ENCODE peak calls at places on chromosomes 2 and 18, in nine cellular contexts. W, S, M, L, B, Z, D, K and F are unnamed samples.

GRCh38 chr2:133452146-133452545 is 116.1 kb downstream of the NCKAP5 start:
- DNase-seq in D (no peak), M (no peak), L (no peak), K (no peak), W (no peak), B (no peak), Z (no peak), S (no peak), F (no peak)

GRCh38 chr2:214393796-214394195 is 17.1 kb upstream of the VWC2L start:
- DNase-seq in Z (no peak), W (no peak), M (no peak), K (no peak), S (no peak), L (no peak), B (no peak), D (no peak), F (no peak)

GRCh38 chr2:50719837-50720694 is 311.9 kb downstream of the NRXN1 start:
- DNase-seq in S (no peak), L (no peak), W (no peak), D (no peak), M (no peak), B (no peak), Z (no peak), K (no peak), F (no peak)

GRCh38 chr2:235951980-235952379 is 216.2 kb downstream of the GBX2 start:
- DNase-seq in S (peak; percentile 28), B (no peak), D (no peak), Z (no peak), W (no peak), M (no peak), K (no peak), L (no peak), F (peak; percentile 14)

GRCh38 chr18:11951390-11951851 is 29.9 kb upstream of the IMPA2 start:
- DNase-seq in W (no peak), D (no peak), Z (no peak), B (no peak), L (peak; percentile 30), M (no peak), K (no peak), S (no peak), F (no peak)

GRCh38 chr2:59691518-59692190 is 861.8 kb downstream of the BCL11A start:
- DNase-seq in K (no peak), Z (no peak), L (no peak), D (no peak), W (no peak), M (no peak), B (no peak), S (no peak), F (no peak)

GRCh38 chr2:100321881-100322820 is at the start of gene LONRF2:
- DNase-seq in W (no peak), D (peak; percentile 39), L (peak; percentile 58), B (no peak), S (no peak), Z (peak; percentile 57), K (no peak), M (no peak), F (no peak)

GRCh38 chr2:219245899-219246230 is 586 bp downstream of the STK16 start:
- DNase-seq in M (peak; percentile 46), D (no peak), L (peak; percentile 34), W (no peak), B (no peak), K (no peak), S (no peak), Z (no peak), F (no peak)

GRCh38 chr2:69989017-69989416 is 27.6 kb upstream of the ASPRV1 start:
- DNase-seq in W (no peak), S (no peak), B (no peak), M (peak; percentile 56), K (peak; percentile 38), D (no peak), Z (no peak), L (no peak), F (no peak)

GRCh38 chr2:8636041-8636491 is 45.8 kb upstream of the ID2 start:
- DNase-seq in B (no peak), W (no peak), Z (no peak), S (no peak), M (no peak), D (no peak), K (no peak), L (no peak), F (no peak)

GRCh38 chr2:237581751-237582746 is 8.5 kb downstream of the RAB17 start:
- DNase-seq in L (peak; percentile 64), S (peak; percentile 65), K (peak; percentile 87), W (no peak), M (no peak), Z (peak; percentile 75), B (peak; percentile 52), D (peak; percentile 81), F (no peak)

GRCh38 chr2:25677877-25678276 is 4.5 kb upstream of the DTNB start:
- DNase-seq in D (no peak), L (no peak), W (no peak), S (no peak), B (no peak), Z (no peak), M (no peak), K (no peak), F (no peak)

GRCh38 chr2:23925702-23926288 is 1.1 kb downstream of the ATAD2B start:
- DNase-seq in B (peak; percentile 68), M (peak; percentile 75), Z (peak; percentile 53), D (peak; percentile 25), L (peak; percentile 67), S (peak; percentile 58), K (peak; percentile 84), W (no peak), F (no peak)

GRCh38 chr2:70094978-70095832 is 7.9 kb downstream of the PCBP1 start:
- DNase-seq in W (no peak), L (no peak), S (no peak), K (peak; percentile 91), M (peak; percentile 63), D (peak; percentile 32), B (peak; percentile 93), Z (peak; percentile 81), F (no peak)

GRCh38 chr2:128949360-128949759 is 630.7 kb upstream of the HS6ST1 start:
- DNase-seq in M (no peak), L (no peak), B (peak; percentile 85), D (no peak), W (no peak), S (no peak), Z (no peak), K (no peak), F (no peak)

GRCh38 chr18:25229080-25229479 is 122.9 kb downstream of the ZNF521 start:
- DNase-seq in K (no peak), B (no peak), S (peak; percentile 41), D (no peak), L (peak; percentile 34), W (no peak), Z (peak; percentile 55), M (no peak), F (peak; percentile 58)

GRCh38 chr2:173752152-173752551 is 213.0 kb downstream of the SP3 start:
- DNase-seq in K (no peak), Z (no peak), W (no peak), B (no peak), L (no peak), S (no peak), D (no peak), M (no peak), F (no peak)

GRCh38 chr2:47061989-47062678 is 93.0 kb downstream of the STPG4 start:
- DNase-seq in W (no peak), L (no peak), S (no peak), Z (no peak), D (no peak), M (no peak), K (no peak), B (no peak), F (no peak)

GRCh38 chr2:110873056-110873502 is 140.7 kb downstream of the ACOXL start:
- DNase-seq in S (no peak), Z (no peak), K (no peak), M (no peak), D (no peak), W (no peak), B (peak; percentile 42), L (no peak), F (no peak)

GRCh38 chr2:110871637-110872036 is 139.3 kb downstream of the ACOXL start:
- DNase-seq in W (no peak), M (no peak), S (no peak), D (no peak), B (no peak), K (no peak), L (no peak), Z (no peak), F (no peak)

GRCh38 chr2:110870545-110870944 is 138.2 kb downstream of the ACOXL start:
- DNase-seq in W (no peak), D (no peak), L (no peak), K (no peak), M (no peak), Z (no peak), B (no peak), S (no peak), F (no peak)

GRCh38 chr2:110873597-110874525 is 141.5 kb downstream of the ACOXL start:
- DNase-seq in S (no peak), Z (no peak), L (no peak), W (no peak), D (no peak), M (no peak), B (no peak), K (no peak), F (no peak)

DNA sequence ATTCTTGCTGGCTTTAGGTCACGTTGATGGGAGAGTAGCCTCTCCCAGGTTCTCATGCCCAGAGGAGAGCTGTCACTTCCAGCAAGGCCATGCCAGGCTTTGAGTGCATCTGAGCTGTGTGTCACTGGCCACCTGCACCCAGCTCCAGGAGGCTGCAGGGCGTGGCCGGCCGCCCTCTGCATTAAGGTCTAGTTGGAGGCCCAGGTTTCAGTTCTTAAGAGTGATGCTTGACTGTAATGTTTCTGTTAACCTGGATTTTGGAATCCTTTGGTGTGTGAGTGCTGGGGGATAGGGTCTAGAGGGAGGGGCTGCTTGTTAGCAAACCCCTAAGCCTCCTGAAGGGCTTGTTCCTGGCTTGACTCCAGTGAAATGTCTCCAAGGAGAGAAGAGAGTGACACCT is 140.1 kb downstream of the ACOXL start:
- DNase-seq in W (no peak), D (no peak), B (no peak), M (no peak), L (no peak), S (no peak), K (no peak), Z (no peak), F (no peak)
- H3K36me3 ChIP-seq in W (no peaks in the 10 kb centered on the region), D (no peaks in the 10 kb centered on the region), B (no peaks in the 10 kb centered on the region), M (no peaks in the 10 kb centered on the region), L (no peaks in the 10 kb centered on the region), S (no peaks in the 10 kb centered on the region), K (no peaks in the 10 kb centered on the region), Z (no peaks in the 10 kb centered on the region), F (no peaks in the 10 kb centered on the region)

GRCh38 chr18:13100942-13101658 is 109.9 kb downstream of the CEP192 start:
- DNase-seq in B (no peak), S (no peak), Z (no peak), D (no peak), M (no peak), L (no peak), K (no peak), W (no peak), F (no peak)
- H3K36me3 ChIP-seq in B (peaks cover 18% of the 10 kb centered on the region), S (peaks cover 32% of the 10 kb centered on the region), Z (no peaks in the 10 kb centered on the region), D (peaks cover 83% of the 10 kb centered on the region), M (no peaks in the 10 kb centered on the region), L (no peaks in the 10 kb centered on the region), K (peaks cover 93% of the 10 kb centered on the region), W (peaks cover 13% of the 10 kb centered on the region), F (peaks cover 74% of the 10 kb centered on the region)

GRCh38 chr18:47115205-47115604 is 35.1 kb downstream of the HDHD2 start:
- DNase-seq in K (no peak), M (no peak), D (no peak), W (no peak), S (no peak), L (no peak), Z (no peak), B (no peak), F (no peak)
- H3K36me3 ChIP-seq in K (peaks cover 73% of the 10 kb centered on the region), M (no peaks in the 10 kb centered on the region), D (peaks cover 63% of the 10 kb centered on the region), W (no peaks in the 10 kb centered on the region), S (peaks cover 9% of the 10 kb centered on the region), L (no peaks in the 10 kb centered on the region), Z (no peaks in the 10 kb centered on the region), B (peaks cover 6% of the 10 kb centered on the region), F (peaks cover 17% of the 10 kb centered on the region)

GRCh38 chr2:233005096-233005495 is 8.0 kb downstream of the NGEF start:
- DNase-seq in Z (no peak), S (no peak), B (no peak), M (no peak), W (no peak), L (no peak), D (no peak), K (peak; percentile 23), F (no peak)
- H3K36me3 ChIP-seq in Z (no peaks in the 10 kb centered on the region), S (no peaks in the 10 kb centered on the region), B (no peaks in the 10 kb centered on the region), M (no peaks in the 10 kb centered on the region), W (no peaks in the 10 kb centered on the region), L (no peaks in the 10 kb centered on the region), D (no peaks in the 10 kb centered on the region), K (no peaks in the 10 kb centered on the region), F (no peaks in the 10 kb centered on the region)